ENCODE peak calls at places on chromosomes 5 and 9, in six cellular contexts. W, Y, F, S, A and K are unnamed samples.

GRCh38 chr9:73219985-73220626 is 68.4 kb downstream of the ANXA1 start:
- DNase-seq in W (no peak), Y (no peak), F (peak), S (peak), A (no peak), K (peak)

GRCh38 chr9:131090025-131090787 is 6.1 kb upstream of the AIF1L start:
- DNase-seq in W (no peak), Y (no peak), F (no peak), S (no peak), A (no peak), K (no peak)

GRCh38 chr5:168269950-168270349 is 21.5 kb upstream of the WWC1 start:
- DNase-seq in W (no peak), Y (no peak), F (peak), S (no peak), A (no peak), K (no peak)

GRCh38 chr9:72022846-72023245 is 37.6 kb downstream of the C9orf57 start:
- DNase-seq in W (no peak), Y (no peak), F (peak), S (peak), A (peak), K (peak)

GRCh38 chr9:3361115-3361514 is 164.7 kb downstream of the RFX3 start:
- DNase-seq in W (no peak), Y (no peak), F (no peak), S (no peak), A (no peak), K (no peak)

GRCh38 chr5:37071901-37072581 is 177.1 kb downstream of the CPLANE1 start:
- DNase-seq in W (no peak), Y (no peak), F (no peak), S (peak), A (peak), K (no peak)

GRCh38 chr9:133699546-133699945 is 38.6 kb downstream of the SARDH start:
- DNase-seq in W (no peak), Y (no peak), F (no peak), S (no peak), A (no peak), K (no peak)

GRCh38 chr5:98458004-98458403 is 315.5 kb upstream of the RGMB start:
- DNase-seq in W (no peak), Y (no peak), F (no peak), S (peak), A (peak), K (no peak)

GRCh38 chr9:35286381-35286780 is 124.6 kb downstream of the UNC13B start:
- DNase-seq in W (no peak), Y (no peak), F (no peak), S (no peak), A (no peak), K (no peak)

GRCh38 chr5:168813179-168813968 is 234.2 kb upstream of the PANK3 start:
- DNase-seq in W (no peak), Y (no peak), F (no peak), S (no peak), A (no peak), K (no peak)

GRCh38 chr9:126609711-126610388 is 3.9 kb upstream of the LMX1B start:
- DNase-seq in W (no peak), Y (peak), F (no peak), S (no peak), A (peak), K (no peak)

GRCh38 chr5:133120156-133120750 is 68.4 kb downstream of the HSPA4 start:
- DNase-seq in W (no peak), Y (no peak), F (no peak), S (no peak), A (no peak), K (no peak)
- H3K27ac ChIP-seq in W (no peak), Y (no peak), F (no peak), S (no peak), A (no peak), K (peak)

GRCh38 chr5:949815-950560 is 57.3 kb downstream of the TRIP13 start:
- DNase-seq in W (no peak), Y (no peak), F (no peak), S (no peak), A (no peak), K (no peak)
- TF ChIP-seq CTCF in W (no peak), Y (no peak), F (no peak), S (no peak), A (no peak), K (no peak)

GRCh38 chr9:37542895-37543294 is 33.3 kb downstream of the FBXO10 start:
- DNase-seq in W (no peak), Y (no peak), F (no peak), S (no peak), A (no peak), K (peak)
- H3K27ac ChIP-seq in W (no peak), Y (no peak), F (no peak), S (no peak), A (no peak), K (no peak)

DNA sequence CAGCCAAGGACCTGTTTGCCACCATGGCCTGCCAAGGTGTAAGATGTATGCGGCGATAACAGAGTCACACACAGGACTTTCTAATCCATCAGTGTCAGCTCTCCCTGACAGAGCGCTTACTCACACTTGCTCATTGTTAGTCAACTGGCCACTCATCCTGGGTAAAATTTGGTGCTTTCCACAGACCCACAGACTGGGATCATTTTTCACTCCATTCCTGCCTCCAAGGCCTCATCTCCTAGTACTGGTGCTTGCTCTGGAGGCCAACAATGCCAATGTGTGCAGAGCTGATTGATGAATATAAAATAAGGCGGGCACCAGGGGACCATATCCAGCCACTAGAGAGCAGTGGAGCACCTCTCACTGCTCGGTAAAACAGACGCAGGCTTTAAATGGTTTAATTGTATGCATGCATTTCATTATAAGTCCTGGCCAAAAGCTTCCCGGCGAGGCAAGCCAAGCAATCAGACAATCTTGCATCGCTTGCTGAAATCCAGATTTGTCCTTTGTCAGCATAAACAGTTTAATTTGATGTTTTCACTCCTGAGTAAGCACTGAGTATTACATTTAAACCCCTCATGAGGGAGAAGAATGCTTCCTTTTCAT is 22.3 kb downstream of the PSMB7 start:
- DNase-seq in W (no peak), Y (no peak), F (peak), S (peak), A (peak), K (peak)
- TF ChIP-seq CTCF in W (peak), Y (no peak), F (peak), S (peak), A (peak), K (peak)

GRCh38 chr5:143229896-143230675 is 173.4 kb downstream of the NR3C1 start:
- DNase-seq in W (no peak), Y (no peak), F (no peak), S (no peak), A (no peak), K (no peak)
- H3K27ac ChIP-seq in W (no peak), Y (no peak), F (no peak), S (no peak), A (no peak), K (no peak)